ENCODE peak calls at places on chromosomes 4 and X, in eight cellular contexts. H, I, R, F, N, C, K and G are unnamed samples.

GRCh38 chrX:27336466-27337091 is 126.6 kb downstream of the PPP4R3C start:
- DNase-seq in H (peak), I (peak), R (no peak), F (peak), N (peak), C (peak), K (peak), G (peak)

GRCh38 chr4:112510191-112510467 is 5.9 kb downstream of the NEUROG2 start:
- DNase-seq in H (no peak), I (no peak), R (no peak), F (no peak), N (no peak), C (no peak), K (no peak), G (no peak)

GRCh38 chrX:21708116-21708515 is 49.8 kb downstream of the SMPX start:
- DNase-seq in H (no peak), I (no peak), R (no peak), F (peak), N (peak), C (no peak), K (no peak), G (no peak)

GRCh38 chrX:106734827-106735226 is 8.3 kb downstream of the RNF128 start:
- DNase-seq in H (peak), I (no peak), R (no peak), F (no peak), N (no peak), C (no peak), K (no peak), G (no peak)

GRCh38 chrX:98501441-98501840 is 1617.7 kb downstream of the RPA4 start:
- DNase-seq in H (no peak), I (no peak), R (no peak), F (no peak), N (no peak), C (no peak), K (no peak), G (no peak)

GRCh38 chr4:173490817-173491518 is 39.1 kb downstream of the HAND2 start:
- DNase-seq in H (peak), I (peak), R (no peak), F (peak), N (no peak), C (no peak), K (no peak), G (no peak)

GRCh38 chr4:148341980-148342800 is 100.0 kb downstream of the NR3C2 start:
- DNase-seq in H (no peak), I (no peak), R (no peak), F (no peak), N (no peak), C (no peak), K (no peak), G (no peak)

GRCh38 chrX:152895724-152896420 is 2.0 kb upstream of the ZNF185 start:
- DNase-seq in H (no peak), I (no peak), R (no peak), F (no peak), N (no peak), C (peak), K (peak), G (peak)

GRCh38 chr4:40333921-40334352 is 1.2 kb upstream of the CHRNA9 start:
- DNase-seq in H (peak), I (no peak), R (no peak), F (peak), N (no peak), C (peak), K (no peak), G (no peak)

GRCh38 chrX:38036471-38036870 is 30.1 kb downstream of the SYTL5 start:
- DNase-seq in H (no peak), I (no peak), R (no peak), F (no peak), N (no peak), C (no peak), K (no peak), G (no peak)

GRCh38 chr4:73161527-73162185 is 92.1 kb upstream of the COX18 start:
- DNase-seq in H (no peak), I (no peak), R (no peak), F (no peak), N (no peak), C (no peak), K (no peak), G (no peak)

GRCh38 chr4:174244441-174244840 is 39.0 kb downstream of the FBXO8 start:
- DNase-seq in H (no peak), I (no peak), R (no peak), F (no peak), N (no peak), C (no peak), K (no peak), G (no peak)

GRCh38 chr4:155047755-155048154 is 160.7 kb upstream of the NPY2R start:
- DNase-seq in H (no peak), I (no peak), R (no peak), F (peak), N (no peak), C (no peak), K (no peak), G (no peak)

GRCh38 chr4:40180356-40180755 is 16.5 kb upstream of the RHOH start:
- DNase-seq in H (no peak), I (no peak), R (no peak), F (peak), N (no peak), C (no peak), K (no peak), G (no peak)

GRCh38 chr4:127400736-127401346 is 231.9 kb upstream of the INTU start:
- DNase-seq in H (peak), I (peak), R (peak), F (peak), N (peak), C (peak), K (no peak), G (peak)

GRCh38 chr4:72786401-72786990 is 217.5 kb upstream of the ADAMTS3 start:
- DNase-seq in H (no peak), I (no peak), R (no peak), F (no peak), N (no peak), C (no peak), K (no peak), G (no peak)

GRCh38 chr4:111178231-111178630 is 555.4 kb upstream of the PITX2 start:
- DNase-seq in H (no peak), I (no peak), R (no peak), F (no peak), N (no peak), C (no peak), K (no peak), G (no peak)

GRCh38 chrX:24023972-24024664 is 2.9 kb downstream of the KLHL15 start:
- DNase-seq in H (no peak), I (no peak), R (no peak), F (peak), N (peak), C (no peak), K (no peak), G (no peak)

GRCh38 chrX:86148024-86148511 is at the start of gene DACH2:
- DNase-seq in H (peak), I (peak), R (peak), F (peak), N (peak), C (no peak), K (peak), G (peak)

GRCh38 chrX:9071031-9071650 is 37.2 kb upstream of the FAM9B start:
- DNase-seq in H (no peak), I (no peak), R (no peak), F (no peak), N (no peak), C (no peak), K (no peak), G (no peak)

GRCh38 chr4:145779319-145779801 is 99.4 kb downstream of the C4orf51 start:
- DNase-seq in H (no peak), I (no peak), R (no peak), F (no peak), N (no peak), C (no peak), K (no peak), G (no peak)
- H3K27ac ChIP-seq in H (no peak), I (no peak), R (no peak), F (no peak), N (no peak), C (no peak), K (no peak), G (no peak)

DNA sequence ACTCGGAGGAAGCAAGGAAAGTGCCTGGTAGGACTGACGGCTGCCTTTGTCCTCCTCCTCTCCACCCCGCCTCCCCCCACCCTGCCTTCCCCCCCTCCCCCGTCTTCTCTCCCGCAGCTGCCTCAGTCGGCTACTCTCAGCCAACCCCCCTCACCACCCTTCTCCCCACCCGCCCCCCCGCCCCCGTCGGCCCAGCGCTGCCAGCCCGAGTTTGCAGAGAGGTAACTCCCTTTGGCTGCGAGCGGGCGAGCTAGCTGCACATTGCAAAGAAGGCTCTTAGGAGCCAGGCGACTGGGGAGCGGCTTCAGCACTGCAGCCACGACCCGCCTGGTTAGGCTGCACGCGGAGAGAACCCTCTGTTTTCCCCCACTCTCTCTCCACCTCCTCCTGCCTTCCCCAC is 460 bp downstream of the AR start:
- DNase-seq in H (peak), I (no peak), R (peak), F (peak), N (peak), C (no peak), K (no peak), G (peak)
- TF ChIP-seq CTCF in H (no peak), I (no peak), R (no peak), F (no peak), N (no peak), C (no peak), K (no peak), G (no peak)

DNA sequence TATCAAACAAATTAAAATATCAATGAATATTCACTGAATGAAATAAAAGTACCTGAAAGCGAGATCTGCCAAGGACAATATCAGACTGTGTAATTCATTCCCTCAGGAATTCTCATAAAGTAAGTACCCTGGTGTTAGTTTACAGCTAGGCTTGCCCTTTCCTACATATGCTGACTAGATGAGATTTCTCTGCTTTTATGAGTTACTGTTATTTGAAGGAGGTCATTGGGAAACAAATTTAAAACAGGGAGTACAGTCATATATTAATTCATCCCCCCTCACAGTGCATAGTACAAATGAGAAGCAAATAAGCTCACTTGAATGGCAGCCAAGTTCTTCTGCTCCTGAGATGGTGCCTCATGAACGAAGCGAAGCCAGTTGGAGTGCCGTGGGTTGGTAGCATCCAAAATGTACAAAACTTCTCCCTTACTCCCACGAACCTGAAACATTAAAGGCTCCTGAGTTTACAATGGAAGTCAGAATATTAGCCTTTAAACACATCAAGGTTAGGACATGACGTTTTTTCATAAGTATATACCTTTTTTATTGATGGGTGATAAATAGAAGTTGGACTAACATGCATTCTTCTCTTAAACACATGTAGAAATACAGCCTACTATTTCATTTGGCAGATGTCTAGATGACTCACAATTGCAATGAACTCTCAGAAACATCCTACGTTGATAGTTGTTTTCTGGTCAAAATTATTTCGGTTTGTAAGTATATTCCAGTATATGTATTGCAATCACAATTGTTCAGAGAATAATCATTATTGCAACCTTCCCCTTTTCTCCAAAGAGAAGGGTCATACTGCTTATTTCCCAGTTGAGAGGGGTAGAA is 69.2 kb downstream of the PRDM5 start:
- DNase-seq in H (no peak), I (no peak), R (no peak), F (peak), N (no peak), C (no peak), K (no peak), G (no peak)
- H3K4me3 ChIP-seq in H (no peak), I (no peak), R (no peak), F (no peak), N (no peak), C (no peak), K (no peak), G (no peak)

GRCh38 chr4:158282252-158282651 is 72.0 kb downstream of the TMEM144 start:
- DNase-seq in H (no peak), I (no peak), R (no peak), F (peak), N (peak), C (no peak), K (no peak), G (no peak)
- H3K27ac ChIP-seq in H (no peak), I (no peak), R (no peak), F (no peak), N (no peak), C (peak), K (no peak), G (no peak)

DNA sequence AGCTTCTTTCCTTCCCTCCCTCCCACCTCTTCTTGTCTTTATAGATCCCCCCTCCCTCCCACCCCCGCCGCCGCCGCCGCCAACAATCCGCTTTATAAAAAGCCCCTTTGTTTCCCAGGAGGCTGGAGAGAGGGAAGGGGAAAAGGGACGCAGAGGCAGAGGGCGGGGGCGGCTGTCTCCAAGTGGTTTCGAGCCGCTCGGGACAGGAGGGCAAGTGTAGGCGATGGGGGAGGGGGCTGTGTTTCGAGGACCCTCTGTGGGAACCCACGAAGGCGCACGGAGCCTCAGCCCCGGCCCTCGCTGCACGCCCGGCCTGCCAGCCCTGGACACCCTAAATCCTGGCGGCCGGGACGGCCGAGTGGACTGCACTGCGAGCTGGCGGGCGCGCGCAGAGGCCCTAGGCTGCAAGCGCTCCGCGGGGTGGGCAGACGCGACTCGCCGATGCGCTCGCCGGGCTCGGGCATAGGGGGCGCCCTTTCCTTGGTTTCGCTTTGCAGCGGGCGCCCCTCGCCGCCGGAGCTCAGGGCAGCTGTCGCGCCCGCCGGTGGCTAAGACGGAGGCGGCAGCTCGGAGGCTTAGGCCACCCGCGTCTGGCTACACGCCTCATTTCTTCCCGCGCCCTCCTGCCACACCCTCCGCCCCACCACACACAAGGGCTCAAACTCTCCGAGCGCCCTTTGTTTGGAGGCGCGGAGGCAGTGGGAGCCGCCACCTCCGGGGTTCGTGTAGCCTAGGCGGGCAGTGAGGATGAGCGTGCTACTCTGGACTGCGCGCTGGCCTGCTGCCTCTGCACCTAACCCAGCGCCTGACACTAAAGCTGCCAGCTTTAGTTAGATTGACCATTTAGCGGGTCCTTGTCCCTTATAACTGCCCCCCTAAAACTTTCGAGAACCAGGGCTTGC is 2.2 kb downstream of the MAMLD1 start:
- DNase-seq in H (peak), I (peak), R (peak), F (peak), N (peak), C (peak), K (peak), G (peak)
- TF ChIP-seq CTCF in H (peak), I (no peak), R (peak), F (peak), N (peak), C (peak), K (no peak), G (peak)